ENCODE peak calls at places on chromosome 16, in nine cellular contexts. U, J, G, A, H, I, D, W and Y are unnamed samples.

GRCh38 chr16:78528265-78528664 is 428.8 kb downstream of the WWOX start:
- DNase-seq in U (peak), J (no peak), G (no peak), A (no peak), H (no peak), I (no peak), D (no peak), W (no peak), Y (no peak)

GRCh38 chr16:53257001-53257400 is 177.3 kb upstream of the RBL2 start:
- DNase-seq in U (peak), J (no peak), G (no peak), A (no peak), H (no peak), I (no peak), D (no peak), W (no peak), Y (no peak)

GRCh38 chr16:4091638-4092037 is 24.6 kb downstream of the ADCY9 start:
- DNase-seq in U (peak), J (no peak), G (no peak), A (no peak), H (no peak), I (no peak), D (no peak), W (no peak), Y (no peak)

GRCh38 chr16:27811881-27812280 is 251.6 kb downstream of the GSG1L start:
- DNase-seq in U (no peak), J (no peak), G (no peak), A (no peak), H (no peak), I (no peak), D (no peak), W (no peak), Y (no peak)

GRCh38 chr16:4385789-4386451 is 14.3 kb downstream of the VASN start:
- DNase-seq in U (no peak), J (no peak), G (no peak), A (no peak), H (no peak), I (no peak), D (no peak), W (no peak), Y (no peak)

GRCh38 chr16:85621698-85622433 is 8.7 kb downstream of the GSE1 start:
- DNase-seq in U (peak), J (peak), G (no peak), A (peak), H (no peak), I (no peak), D (no peak), W (no peak), Y (no peak)

GRCh38 chr16:57316390-57317017 is 32.0 kb upstream of the PLLP start:
- DNase-seq in U (peak), J (no peak), G (peak), A (no peak), H (no peak), I (no peak), D (no peak), W (no peak), Y (peak)

GRCh38 chr16:51150159-51150893 is 744 bp downstream of the SALL1 start:
- DNase-seq in U (no peak), J (no peak), G (no peak), A (no peak), H (no peak), I (no peak), D (no peak), W (no peak), Y (no peak)

GRCh38 chr16:31215287-31216115 is 1.4 kb downstream of the PYDC1 start:
- DNase-seq in U (peak), J (peak), G (peak), A (peak), H (peak), I (no peak), D (no peak), W (peak), Y (peak)

GRCh38 chr16:86734559-86735480 is 156.5 kb downstream of the FOXL1 start:
- DNase-seq in U (no peak), J (no peak), G (no peak), A (no peak), H (no peak), I (no peak), D (no peak), W (no peak), Y (no peak)

GRCh38 chr16:83215417-83216001 is 588.7 kb downstream of the CDH13 start:
- DNase-seq in U (peak), J (no peak), G (peak), A (peak), H (peak), I (peak), D (no peak), W (no peak), Y (peak)

GRCh38 chr16:85055503-85056210 is 28.1 kb downstream of the KIAA0513 start:
- DNase-seq in U (no peak), J (peak), G (no peak), A (no peak), H (no peak), I (peak), D (peak), W (peak), Y (peak)

GRCh38 chr16:84508502-84508901 is 4.0 kb upstream of the MEAK7 start:
- DNase-seq in U (no peak), J (no peak), G (no peak), A (no peak), H (no peak), I (peak), D (no peak), W (no peak), Y (no peak)

GRCh38 chr16:27483083-27483437 is 66.7 kb downstream of the GTF3C1 start:
- DNase-seq in U (no peak), J (no peak), G (no peak), A (no peak), H (no peak), I (no peak), D (no peak), W (no peak), Y (no peak)

GRCh38 chr16:49575352-49576172 is 202.0 kb downstream of the C16orf78 start:
- DNase-seq in U (no peak), J (no peak), G (no peak), A (no peak), H (no peak), I (peak), D (peak), W (peak), Y (peak)

GRCh38 chr16:31356566-31357323 is 1.8 kb downstream of the ITGAX start:
- DNase-seq in U (no peak), J (no peak), G (no peak), A (no peak), H (no peak), I (no peak), D (no peak), W (no peak), Y (no peak)

GRCh38 chr16:71499775-71500364 is 10.7 kb upstream of the ZNF19 start:
- DNase-seq in U (peak), J (peak), G (peak), A (peak), H (no peak), I (peak), D (peak), W (no peak), Y (peak)

GRCh38 chr16:74107795-74108610 is 188.6 kb upstream of the PSMD7 start:
- DNase-seq in U (peak), J (peak), G (peak), A (peak), H (no peak), I (peak), D (peak), W (no peak), Y (peak)

GRCh38 chr16:5505093-5505887 is 407.7 kb upstream of the EEF2KMT start:
- DNase-seq in U (no peak), J (no peak), G (no peak), A (no peak), H (no peak), I (no peak), D (no peak), W (no peak), Y (no peak)

GRCh38 chr16:81583893-81584705 is 139.5 kb downstream of the CMIP start:
- DNase-seq in U (peak), J (peak), G (peak), A (no peak), H (no peak), I (no peak), D (peak), W (no peak), Y (peak)

GRCh38 chr16:88759245-88759975 is 25.6 kb downstream of the PIEZO1 start:
- DNase-seq in U (no peak), J (no peak), G (no peak), A (no peak), H (no peak), I (no peak), D (no peak), W (peak), Y (peak)
- TF ChIP-seq CTCF in U (no peak), J (no peak), G (no peak), A (no peak), H (no peak), I (no peak), D (no peak), W (no peak), Y (no peak)

GRCh38 chr16:29729116-29729521 is 16.7 kb downstream of the C16orf54 start:
- DNase-seq in U (peak), J (peak), G (peak), A (no peak), H (no peak), I (peak), D (no peak), W (no peak), Y (peak)
- H3K4me3 ChIP-seq in U (no peak), J (no peak), G (peak), A (no peak), H (no peak), I (no peak), D (no peak), W (no peak), Y (no peak)

GRCh38 chr16:69564845-69565610 is 738 bp upstream of the NFAT5 start:
- DNase-seq in U (no peak), J (no peak), G (no peak), A (no peak), H (no peak), I (peak), D (no peak), W (no peak), Y (no peak)

GRCh38 chr16:69563605-69564580 is 1.9 kb upstream of the NFAT5 start:
- DNase-seq in U (peak), J (peak), G (no peak), A (no peak), H (no peak), I (peak), D (no peak), W (no peak), Y (no peak)

GRCh38 chr16:69566437-69567030 is 768 bp downstream of the NFAT5 start:
- DNase-seq in U (peak), J (no peak), G (no peak), A (peak), H (peak), I (peak), D (peak), W (peak), Y (peak)

GRCh38 chr16:69567031-69567680 is 1.4 kb downstream of the NFAT5 start:
- DNase-seq in U (peak), J (peak), G (no peak), A (peak), H (no peak), I (peak), D (no peak), W (no peak), Y (no peak)

DNA sequence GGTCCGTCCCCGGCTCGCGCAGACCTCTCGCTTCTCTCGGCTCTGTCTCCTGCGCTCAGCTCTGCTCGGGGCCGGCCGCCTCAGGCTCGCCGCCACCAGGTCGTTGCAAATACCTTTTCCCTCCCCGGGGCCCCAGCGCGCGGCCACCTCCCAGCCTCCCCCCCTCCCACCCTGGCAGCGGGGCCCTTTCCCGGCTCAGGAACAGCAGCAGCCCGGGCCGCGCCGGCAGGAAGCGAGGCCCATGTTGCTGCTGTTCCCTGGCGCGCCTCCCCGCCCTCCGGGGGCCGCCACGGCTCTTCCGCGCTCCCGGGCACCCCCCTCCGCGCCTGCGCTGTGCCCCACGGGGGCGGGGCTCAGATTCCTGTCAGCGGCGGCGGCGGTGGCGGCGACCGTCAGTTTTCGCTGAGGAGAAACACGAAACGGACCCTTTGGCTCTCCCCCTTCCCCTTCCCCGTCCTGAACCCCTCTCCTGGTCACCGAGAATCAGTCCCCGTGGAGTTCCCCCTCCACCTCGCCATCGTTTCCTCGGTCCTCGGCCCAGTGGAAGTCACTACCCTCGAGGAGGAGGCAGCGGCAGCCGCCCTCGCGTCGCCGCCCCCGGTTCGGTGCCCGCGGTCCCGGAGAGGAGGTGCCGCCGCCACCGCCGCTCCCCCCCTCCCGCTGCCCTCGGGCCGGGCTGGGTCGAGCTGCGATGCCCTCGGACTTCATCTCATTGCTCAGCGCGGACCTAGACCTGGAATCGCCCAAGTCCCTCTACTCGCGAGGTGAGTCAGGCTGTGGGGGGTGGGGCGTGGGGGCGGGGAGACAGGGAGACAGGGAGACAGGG is at the start of gene NFAT5:
- DNase-seq in U (peak), J (peak), G (peak), A (peak), H (peak), I (peak), D (peak), W (peak), Y (peak)
- TF ChIP-seq CTCF in U (no peak), J (no peak), G (no peak), A (no peak), H (peak), I (no peak), D (no peak), W (no peak), Y (no peak)

GRCh38 chr16:11575223-11575589 is 11.5 kb downstream of the LITAF start:
- DNase-seq in U (no peak), J (no peak), G (no peak), A (no peak), H (no peak), I (no peak), D (no peak), W (no peak), Y (no peak)
- H3K4me3 ChIP-seq in U (no peak), J (no peak), G (no peak), A (no peak), H (no peak), I (no peak), D (no peak), W (no peak), Y (no peak)

GRCh38 chr16:66926171-66926570 is 836 bp upstream of the RRAD start:
- DNase-seq in U (no peak), J (no peak), G (no peak), A (no peak), H (peak), I (no peak), D (no peak), W (no peak), Y (peak)

GRCh38 chr16:66923247-66923851 is 2.0 kb downstream of the RRAD start:
- DNase-seq in U (no peak), J (no peak), G (no peak), A (no peak), H (peak), I (no peak), D (no peak), W (no peak), Y (peak)

GRCh38 chr16:66923866-66924265 is 1.5 kb downstream of the RRAD start:
- DNase-seq in U (no peak), J (no peak), G (no peak), A (no peak), H (no peak), I (no peak), D (no peak), W (no peak), Y (peak)

GRCh38 chr16:66925322-66925840 is at the start of gene RRAD:
- DNase-seq in U (no peak), J (no peak), G (no peak), A (no peak), H (peak), I (no peak), D (no peak), W (no peak), Y (peak)

GRCh38 chr16:66924527-66925321 is 611 bp downstream of the RRAD start:
- DNase-seq in U (no peak), J (no peak), G (no peak), A (no peak), H (peak), I (peak), D (no peak), W (peak), Y (peak)
- TF ChIP-seq CTCF in U (no peak), J (no peak), G (peak), A (no peak), H (peak), I (peak), D (no peak), W (peak), Y (peak)